ENCODE peak calls at places on chromosomes 4 and X, in ten cellular contexts. N is nephron progenitor cell, I is progenitor cell of endocrine pancreas, S is fibroblast of pulmonary artery, J is stomach, V is astrocyte of the cerebellum, F is mucosa of descending colon, K is heart right ventricle, C is left lung, P is fibroblast of villous mesenchyme. B is an unnamed sample.

GRCh38 chr4:38661371-38661770 is 2.6 kb upstream of the KLF3 start:
- DNase-seq in N (no peak), I (no peak), S (no peak), J (no peak), V (no peak), F (no peak), K (no peak), C (no peak), P (no peak), B (no peak)

GRCh38 chrX:6004529-6004928 is 224.1 kb downstream of the NLGN4X start:
- DNase-seq in N (no peak), I (no peak), S (no peak), J (no peak), V (no peak), F (no peak), K (no peak), C (no peak), P (no peak), B (no peak)

GRCh38 chr4:108796173-108796572 is 33.3 kb upstream of the ETNPPL start:
- DNase-seq in N (no peak), I (no peak), S (no peak), J (no peak), V (no peak), F (no peak), K (no peak), C (no peak), P (no peak), B (no peak)

GRCh38 chr4:138311771-138312535 is 69.8 kb upstream of the SLC7A11 start:
- DNase-seq in N (no peak), I (no peak), S (peak; percentile 31), J (no peak), V (no peak), F (no peak), K (no peak), C (no peak), P (no peak), B (no peak)

GRCh38 chr4:182143822-182144620 is 99.2 kb upstream of the TENM3 start:
- DNase-seq in N (peak; percentile 72), I (peak; percentile 32), S (peak; percentile 50), J (no peak), V (peak; percentile 62), F (no peak), K (no peak), C (peak; percentile 76), P (peak; percentile 30), B (peak; percentile 60)

GRCh38 chr4:13986533-13986932 is 359.0 kb upstream of the BOD1L1 start:
- DNase-seq in N (no peak), I (no peak), S (peak; percentile 24), J (no peak), V (no peak), F (no peak), K (no peak), C (no peak), P (no peak), B (no peak)

GRCh38 chrX:53440631-53441517 is 6.7 kb upstream of the HSD17B10 start:
- DNase-seq in N (peak; percentile 3), I (no peak), S (peak; percentile 68), J (peak; percentile 53), V (no peak), F (peak; percentile 75), K (peak; percentile 18), C (peak; percentile 87), P (peak; percentile 79), B (peak; percentile 42)

GRCh38 chrX:46376246-46376885 is 168.9 kb downstream of the ZNF674 start:
- DNase-seq in N (peak; percentile 10), I (no peak), S (peak; percentile 70), J (no peak), V (peak; percentile 54), F (no peak), K (no peak), C (no peak), P (peak; percentile 61), B (no peak)

GRCh38 chr4:7429601-7430078 is 5.1 kb downstream of the PSAPL1 start:
- DNase-seq in N (no peak), I (no peak), S (no peak), J (peak; percentile 17), V (no peak), F (peak; percentile 22), K (no peak), C (peak; percentile 54), P (no peak), B (no peak)

GRCh38 chr4:3047464-3048286 is 26.7 kb downstream of the HTT-AS start:
- DNase-seq in N (peak; percentile 73), I (peak; percentile 50), S (peak; percentile 57), J (peak; percentile 76), V (no peak), F (peak; percentile 84), K (peak; percentile 57), C (no peak), P (peak; percentile 56), B (peak; percentile 84)

GRCh38 chrX:150229030-150229429 is 134.1 kb upstream of the MAMLD1 start:
- DNase-seq in N (no peak), I (no peak), S (no peak), J (no peak), V (no peak), F (no peak), K (no peak), C (no peak), P (no peak), B (no peak)

GRCh38 chrX:119004920-119005524 is 30.6 kb downstream of the LONRF3 start:
- DNase-seq in N (peak; percentile 59), I (peak; percentile 25), S (peak; percentile 51), J (peak; percentile 64), V (peak; percentile 4), F (no peak), K (peak; percentile 13), C (peak; percentile 85), P (peak; percentile 22), B (peak; percentile 69)

GRCh38 chrX:133574716-133575115 is 159.4 kb upstream of the GPC4 start:
- DNase-seq in N (no peak), I (no peak), S (no peak), J (no peak), V (no peak), F (no peak), K (no peak), C (no peak), P (peak; percentile 1), B (no peak)

GRCh38 chr4:30719363-30720020 is 677 bp upstream of the PCDH7 start:
- DNase-seq in N (peak; percentile 62), I (no peak), S (peak; percentile 65), J (peak; percentile 52), V (no peak), F (peak; percentile 56), K (peak; percentile 52), C (peak; percentile 76), P (peak; percentile 62), B (peak; percentile 67)
- TF ChIP-seq CTCF in N (no peak), I (no peak), S (no peak), J (no peak), V (no peak), F (no peak), K (no peak), C (no peak), P (no peak), B (no peak)

GRCh38 chr4:37188100-37188499 is 56.4 kb upstream of the NWD2 start:
- DNase-seq in N (no peak), I (no peak), S (no peak), J (no peak), V (no peak), F (no peak), K (no peak), C (peak; percentile 54), P (no peak), B (no peak)
- TF ChIP-seq CTCF in N (peak; percentile 24), I (peak; percentile 27), S (no peak), J (no peak), V (no peak), F (no peak), K (no peak), C (no peak), P (no peak), B (peak; percentile 42)

DNA sequence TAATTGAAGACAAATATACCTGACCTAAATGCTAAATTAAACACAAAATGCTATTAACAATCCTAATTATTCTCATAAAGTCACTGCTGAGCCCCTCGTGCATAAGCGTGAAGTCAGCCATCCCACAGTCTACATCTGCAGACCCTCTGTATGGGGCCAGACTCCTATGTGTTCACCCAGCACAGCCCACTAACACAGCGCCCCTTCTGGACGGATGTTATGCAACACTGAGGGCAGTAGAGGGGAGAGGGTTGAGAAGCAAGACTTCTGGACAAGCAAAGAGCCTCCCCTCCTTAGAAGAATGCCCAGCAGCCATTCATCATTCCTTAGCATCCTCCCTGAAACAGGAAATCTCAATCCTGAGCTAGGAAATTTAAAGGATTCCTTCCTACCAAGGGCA is 7.9 kb downstream of the TRPC3 start:
- DNase-seq in N (peak; percentile 49), I (no peak), S (no peak), J (no peak), V (no peak), F (no peak), K (no peak), C (no peak), P (no peak), B (peak; percentile 66)
- TF ChIP-seq CTCF in N (peak; percentile 43), I (peak; percentile 43), S (peak; percentile 37), J (no peak), V (peak; percentile 27), F (no peak), K (no peak), C (no peak), P (peak; percentile 34), B (no peak)

GRCh38 chr4:140996757-140997156 is 136.5 kb downstream of the RNF150 start:
- DNase-seq in N (no peak), I (no peak), S (peak; percentile 48), J (no peak), V (peak; percentile 96), F (no peak), K (no peak), C (no peak), P (peak; percentile 5), B (no peak)
- TF ChIP-seq CTCF in N (no peak), I (no peak), S (no peak), J (no peak), V (peak; percentile 16), F (no peak), K (no peak), C (no peak), P (no peak), B (no peak)

GRCh38 chr4:146550161-146550560 is 28.4 kb upstream of the SLC10A7 start:
- DNase-seq in N (no peak), I (no peak), S (no peak), J (no peak), V (no peak), F (no peak), K (no peak), C (no peak), P (no peak), B (no peak)

GRCh38 chr4:146548443-146548842 is 26.7 kb upstream of the SLC10A7 start:
- DNase-seq in N (no peak), I (no peak), S (no peak), J (no peak), V (no peak), F (no peak), K (no peak), C (no peak), P (no peak), B (no peak)

GRCh38 chr4:146545102-146545501 is 23.4 kb upstream of the SLC10A7 start:
- DNase-seq in N (no peak), I (no peak), S (peak; percentile 56), J (no peak), V (no peak), F (no peak), K (no peak), C (no peak), P (peak; percentile 30), B (no peak)
- TF ChIP-seq CTCF in N (no peak), I (peak; percentile 39), S (peak; percentile 55), J (no peak), V (peak; percentile 24), F (no peak), K (no peak), C (peak; percentile 10), P (peak; percentile 51), B (peak; percentile 22)

B was measured in glutamatergic neuron.